ENCODE peak calls at places on chromosomes 7 and 10, in eight cellular contexts. One of them, this sample, is unnamed.
A peak's percentile ranks its signal among the peaks of the same experiment; 100 is the strongest.

GRCh38 chr10:67098460-67098859 is 172.6 kb downstream of the LRRTM3 start:
- DNase-seq in anterior cingulate cortex: no peak
- DNase-seq in epithelial cell of esophagus: no peak
- DNase-seq in HT-29: no peak
- DNase-seq in choroid plexus epithelial cell: no peak
- DNase-seq in GM12892: no peak
- DNase-seq in mesendoderm: peak; percentile 14
- DNase-seq in GOT3: no peak
- DNase-seq in this sample: no peak

GRCh38 chr7:14137676-14138075 is 148.2 kb upstream of the ETV1 start:
- DNase-seq in anterior cingulate cortex: no peak
- DNase-seq in epithelial cell of esophagus: no peak
- DNase-seq in HT-29: no peak
- DNase-seq in choroid plexus epithelial cell: no peak
- DNase-seq in GM12892: no peak
- DNase-seq in mesendoderm: no peak
- DNase-seq in GOT3: no peak
- DNase-seq in this sample: no peak

GRCh38 chr7:27263781-27264180 is 21.2 kb downstream of the EVX1 start:
- DNase-seq in anterior cingulate cortex: no peak
- DNase-seq in epithelial cell of esophagus: no peak
- DNase-seq in HT-29: peak; percentile 33
- DNase-seq in choroid plexus epithelial cell: no peak
- DNase-seq in GM12892: no peak
- DNase-seq in mesendoderm: peak; percentile 94
- DNase-seq in GOT3: no peak
- DNase-seq in this sample: no peak

GRCh38 chr10:43322769-43323168 is 48.7 kb upstream of the FXYD4 start:
- DNase-seq in anterior cingulate cortex: peak; percentile 97
- DNase-seq in epithelial cell of esophagus: peak; percentile 80
- DNase-seq in HT-29: peak; percentile 96
- DNase-seq in choroid plexus epithelial cell: peak; percentile 85
- DNase-seq in GM12892: peak; percentile 43
- DNase-seq in mesendoderm: peak; percentile 97
- DNase-seq in GOT3: peak; percentile 38
- DNase-seq in this sample: no peak

GRCh38 chr7:44280993-44281721 is 44.2 kb downstream of the CAMK2B start:
- DNase-seq in anterior cingulate cortex: no peak
- DNase-seq in epithelial cell of esophagus: no peak
- DNase-seq in HT-29: no peak
- DNase-seq in choroid plexus epithelial cell: no peak
- DNase-seq in GM12892: no peak
- DNase-seq in mesendoderm: no peak
- DNase-seq in GOT3: no peak
- DNase-seq in this sample: no peak

GRCh38 chr10:90481326-90481923 is 376.4 kb downstream of the HTR7 start:
- DNase-seq in anterior cingulate cortex: no peak
- DNase-seq in epithelial cell of esophagus: peak; percentile 24
- DNase-seq in HT-29: no peak
- DNase-seq in choroid plexus epithelial cell: peak; percentile 16
- DNase-seq in GM12892: no peak
- DNase-seq in mesendoderm: no peak
- DNase-seq in GOT3: no peak
- DNase-seq in this sample: no peak

GRCh38 chr7:25260862-25261454 is 32.7 kb upstream of the NPVF start:
- DNase-seq in anterior cingulate cortex: no peak
- DNase-seq in epithelial cell of esophagus: peak; percentile 23
- DNase-seq in HT-29: no peak
- DNase-seq in choroid plexus epithelial cell: peak; percentile 78
- DNase-seq in GM12892: no peak
- DNase-seq in mesendoderm: no peak
- DNase-seq in GOT3: no peak
- DNase-seq in this sample: no peak

GRCh38 chr7:54544356-54545240 is 2.4 kb downstream of the VSTM2A start:
- DNase-seq in anterior cingulate cortex: no peak
- DNase-seq in epithelial cell of esophagus: no peak
- DNase-seq in HT-29: no peak
- DNase-seq in choroid plexus epithelial cell: no peak
- DNase-seq in GM12892: no peak
- DNase-seq in mesendoderm: peak; percentile 67
- DNase-seq in GOT3: no peak
- DNase-seq in this sample: no peak

GRCh38 chr10:132554991-132555647 is 17.5 kb downstream of the INPP5A start:
- DNase-seq in anterior cingulate cortex: no peak
- DNase-seq in epithelial cell of esophagus: no peak
- DNase-seq in HT-29: no peak
- DNase-seq in choroid plexus epithelial cell: no peak
- DNase-seq in GM12892: no peak
- DNase-seq in mesendoderm: no peak
- DNase-seq in GOT3: no peak
- DNase-seq in this sample: no peak

GRCh38 chr10:68566955-68567354 is 6.8 kb downstream of the TET1 start:
- DNase-seq in anterior cingulate cortex: no peak
- DNase-seq in epithelial cell of esophagus: no peak
- DNase-seq in HT-29: no peak
- DNase-seq in choroid plexus epithelial cell: no peak
- DNase-seq in GM12892: no peak
- DNase-seq in mesendoderm: no peak
- DNase-seq in GOT3: no peak
- DNase-seq in this sample: no peak

GRCh38 chr10:44857363-44858016 is 53.6 kb upstream of the TMEM72 start:
- DNase-seq in anterior cingulate cortex: no peak
- DNase-seq in epithelial cell of esophagus: peak; percentile 40
- DNase-seq in HT-29: peak; percentile 42
- DNase-seq in choroid plexus epithelial cell: peak; percentile 96
- DNase-seq in GM12892: peak; percentile 68
- DNase-seq in mesendoderm: peak; percentile 97
- DNase-seq in GOT3: peak; percentile 38
- DNase-seq in this sample: no peak

GRCh38 chr10:96025566-96025965 is 17.8 kb upstream of the CCNJ start:
- DNase-seq in anterior cingulate cortex: no peak
- DNase-seq in epithelial cell of esophagus: peak; percentile 47
- DNase-seq in HT-29: peak; percentile 44
- DNase-seq in choroid plexus epithelial cell: peak; percentile 35
- DNase-seq in GM12892: no peak
- DNase-seq in mesendoderm: peak; percentile 81
- DNase-seq in GOT3: no peak
- DNase-seq in this sample: peak; percentile 3

GRCh38 chr7:90212149-90212495 is 582 bp downstream of the STEAP2 start:
- DNase-seq in anterior cingulate cortex: no peak
- DNase-seq in epithelial cell of esophagus: no peak
- DNase-seq in HT-29: peak; percentile 46
- DNase-seq in choroid plexus epithelial cell: no peak
- DNase-seq in GM12892: no peak
- DNase-seq in mesendoderm: peak; percentile 71
- DNase-seq in GOT3: no peak
- DNase-seq in this sample: no peak

GRCh38 chr7:100406767-100407166 is 21.7 kb downstream of the ZCWPW1 start:
- DNase-seq in anterior cingulate cortex: no peak
- DNase-seq in epithelial cell of esophagus: peak; percentile 52
- DNase-seq in HT-29: no peak
- DNase-seq in choroid plexus epithelial cell: peak; percentile 53
- DNase-seq in GM12892: no peak
- DNase-seq in mesendoderm: no peak
- DNase-seq in GOT3: no peak
- DNase-seq in this sample: no peak

GRCh38 chr10:8800426-8800825 is 745.9 kb downstream of the GATA3 start:
- DNase-seq in anterior cingulate cortex: no peak
- DNase-seq in epithelial cell of esophagus: no peak
- DNase-seq in HT-29: no peak
- DNase-seq in choroid plexus epithelial cell: no peak
- DNase-seq in GM12892: no peak
- DNase-seq in mesendoderm: peak; percentile 10
- DNase-seq in GOT3: no peak
- DNase-seq in this sample: no peak

GRCh38 chr10:62426086-62426485 is 51.9 kb downstream of the ZNF365 start:
- DNase-seq in anterior cingulate cortex: no peak
- DNase-seq in epithelial cell of esophagus: peak; percentile 89
- DNase-seq in HT-29: no peak
- DNase-seq in choroid plexus epithelial cell: no peak
- DNase-seq in GM12892: no peak
- DNase-seq in mesendoderm: peak; percentile 26
- DNase-seq in GOT3: no peak
- DNase-seq in this sample: peak; percentile 5

GRCh38 chr10:88851706-88852105 is at the start of gene ANKRD22:
- DNase-seq in anterior cingulate cortex: no peak
- DNase-seq in epithelial cell of esophagus: peak; percentile 99
- DNase-seq in HT-29: peak; percentile 97
- DNase-seq in choroid plexus epithelial cell: peak; percentile 65
- DNase-seq in GM12892: no peak
- DNase-seq in mesendoderm: peak; percentile 39
- DNase-seq in GOT3: no peak
- DNase-seq in this sample: no peak

GRCh38 chr10:117681104-117681503 is 138.6 kb downstream of the EMX2 start:
- DNase-seq in anterior cingulate cortex: no peak
- DNase-seq in epithelial cell of esophagus: no peak
- DNase-seq in HT-29: no peak
- DNase-seq in choroid plexus epithelial cell: no peak
- DNase-seq in GM12892: no peak
- DNase-seq in mesendoderm: no peak
- DNase-seq in GOT3: no peak
- DNase-seq in this sample: no peak

GRCh38 chr10:128295003-128295402 is 168.8 kb upstream of the MKI67 start:
- DNase-seq in anterior cingulate cortex: no peak
- DNase-seq in epithelial cell of esophagus: no peak
- DNase-seq in HT-29: no peak
- DNase-seq in choroid plexus epithelial cell: no peak
- DNase-seq in GM12892: no peak
- DNase-seq in mesendoderm: no peak
- DNase-seq in GOT3: no peak
- DNase-seq in this sample: no peak

GRCh38 chr7:151251926-151252835 is 3.7 kb upstream of the SMARCD3 start:
- DNase-seq in anterior cingulate cortex: peak; percentile 71
- DNase-seq in epithelial cell of esophagus: no peak
- DNase-seq in HT-29: no peak
- DNase-seq in choroid plexus epithelial cell: peak; percentile 80
- DNase-seq in GM12892: no peak
- DNase-seq in mesendoderm: peak; percentile 72
- DNase-seq in GOT3: no peak
- DNase-seq in this sample: no peak

GRCh38 chr10:123669901-123670300 is 3.7 kb downstream of the GPR26 start:
- DNase-seq in anterior cingulate cortex: no peak
- DNase-seq in epithelial cell of esophagus: no peak
- DNase-seq in HT-29: no peak
- DNase-seq in choroid plexus epithelial cell: no peak
- DNase-seq in GM12892: no peak
- DNase-seq in mesendoderm: no peak
- DNase-seq in GOT3: no peak
- DNase-seq in this sample: no peak

GRCh38 chr7:7565018-7565680 is 1.5 kb upstream of the MIOS start:
- DNase-seq in anterior cingulate cortex: no peak
- DNase-seq in epithelial cell of esophagus: no peak
- DNase-seq in HT-29: no peak
- DNase-seq in choroid plexus epithelial cell: no peak
- DNase-seq in GM12892: no peak
- DNase-seq in mesendoderm: no peak
- DNase-seq in GOT3: no peak
- DNase-seq in this sample: no peak

GRCh38 chr7:155685791-155686160 is 41.3 kb downstream of the RBM33 start:
- DNase-seq in anterior cingulate cortex: no peak
- DNase-seq in epithelial cell of esophagus: no peak
- DNase-seq in HT-29: no peak
- DNase-seq in choroid plexus epithelial cell: no peak
- DNase-seq in GM12892: no peak
- DNase-seq in mesendoderm: no peak
- DNase-seq in GOT3: no peak
- DNase-seq in this sample: no peak

GRCh38 chr7:33040803-33041516 is 21.6 kb downstream of the NT5C3A start:
- DNase-seq in anterior cingulate cortex: no peak
- DNase-seq in epithelial cell of esophagus: peak; percentile 93
- DNase-seq in HT-29: peak; percentile 95
- DNase-seq in choroid plexus epithelial cell: peak; percentile 41
- DNase-seq in GM12892: peak; percentile 20
- DNase-seq in mesendoderm: no peak
- DNase-seq in GOT3: no peak
- DNase-seq in this sample: no peak

GRCh38 chr10:87054373-87055295 is 34.5 kb downstream of the FAM25A start:
- DNase-seq in anterior cingulate cortex: no peak
- DNase-seq in epithelial cell of esophagus: peak; percentile 36
- DNase-seq in HT-29: no peak
- DNase-seq in choroid plexus epithelial cell: peak; percentile 83
- DNase-seq in GM12892: no peak
- DNase-seq in mesendoderm: peak; percentile 96
- DNase-seq in GOT3: no peak
- DNase-seq in this sample: no peak

GRCh38 chr10:119651514-119652327 is 541 bp downstream of the BAG3 start:
- DNase-seq in anterior cingulate cortex: no peak
- DNase-seq in epithelial cell of esophagus: no peak
- DNase-seq in HT-29: peak; percentile 12
- DNase-seq in choroid plexus epithelial cell: no peak
- DNase-seq in GM12892: peak; percentile 38
- DNase-seq in mesendoderm: no peak
- DNase-seq in GOT3: no peak
- DNase-seq in this sample: no peak

GRCh38 chr7:11533229-11533820 is 298.7 kb downstream of the THSD7A start:
- DNase-seq in anterior cingulate cortex: no peak
- DNase-seq in epithelial cell of esophagus: no peak
- DNase-seq in HT-29: no peak
- DNase-seq in choroid plexus epithelial cell: no peak
- DNase-seq in GM12892: no peak
- DNase-seq in mesendoderm: no peak
- DNase-seq in GOT3: no peak
- DNase-seq in this sample: no peak

GRCh38 chr10:68989317-68989990 is 851 bp downstream of the KIFBP start:
- DNase-seq in anterior cingulate cortex: no peak
- DNase-seq in epithelial cell of esophagus: no peak
- DNase-seq in HT-29: no peak
- DNase-seq in choroid plexus epithelial cell: peak; percentile 29
- DNase-seq in GM12892: no peak
- DNase-seq in mesendoderm: no peak
- DNase-seq in GOT3: no peak
- DNase-seq in this sample: no peak

GRCh38 chr7:149559711-149560110 is 62.1 kb upstream of the ZNF746 start:
- DNase-seq in anterior cingulate cortex: no peak
- DNase-seq in epithelial cell of esophagus: peak; percentile 88
- DNase-seq in HT-29: peak; percentile 20
- DNase-seq in choroid plexus epithelial cell: peak; percentile 64
- DNase-seq in GM12892: no peak
- DNase-seq in mesendoderm: no peak
- DNase-seq in GOT3: no peak
- DNase-seq in this sample: no peak

GRCh38 chr7:140005754-140006503 is 56.8 kb downstream of the PARP12 start:
- DNase-seq in anterior cingulate cortex: no peak
- DNase-seq in epithelial cell of esophagus: peak; percentile 32
- DNase-seq in HT-29: peak; percentile 61
- DNase-seq in choroid plexus epithelial cell: peak; percentile 50
- DNase-seq in GM12892: no peak
- DNase-seq in mesendoderm: peak; percentile 85
- DNase-seq in GOT3: no peak
- DNase-seq in this sample: no peak

GRCh38 chr7:114823290-114823689 is 98.6 kb upstream of the MDFIC start:
- DNase-seq in anterior cingulate cortex: no peak
- DNase-seq in epithelial cell of esophagus: peak; percentile 78
- DNase-seq in HT-29: no peak
- DNase-seq in choroid plexus epithelial cell: peak; percentile 35
- DNase-seq in GM12892: no peak
- DNase-seq in mesendoderm: no peak
- DNase-seq in GOT3: no peak
- DNase-seq in this sample: no peak

GRCh38 chr10:110681023-110681681 is 37.0 kb downstream of the RBM20 start:
- DNase-seq in anterior cingulate cortex: no peak
- DNase-seq in epithelial cell of esophagus: peak; percentile 45
- DNase-seq in HT-29: peak; percentile 49
- DNase-seq in choroid plexus epithelial cell: peak; percentile 52
- DNase-seq in GM12892: peak; percentile 29
- DNase-seq in mesendoderm: peak; percentile 91
- DNase-seq in GOT3: no peak
- DNase-seq in this sample: no peak

GRCh38 chr7:151174246-151175046 is 7.0 kb upstream of the GBX1 start:
- DNase-seq in anterior cingulate cortex: no peak
- DNase-seq in epithelial cell of esophagus: no peak
- DNase-seq in HT-29: no peak
- DNase-seq in choroid plexus epithelial cell: peak; percentile 57
- DNase-seq in GM12892: no peak
- DNase-seq in mesendoderm: peak; percentile 68
- DNase-seq in GOT3: no peak
- DNase-seq in this sample: no peak

GRCh38 chr10:33773895-33774480 is 439.5 kb upstream of the NRP1 start:
- DNase-seq in anterior cingulate cortex: no peak
- DNase-seq in epithelial cell of esophagus: no peak
- DNase-seq in HT-29: no peak
- DNase-seq in choroid plexus epithelial cell: no peak
- DNase-seq in GM12892: no peak
- DNase-seq in mesendoderm: no peak
- DNase-seq in GOT3: no peak
- DNase-seq in this sample: no peak

This sample was measured in SW 1271.